ENCODE peak calls at places on chromosomes 3 and 15, in ten cellular contexts. I is K562, H is esophagus muscularis mucosa, S is ovary, R is A549, T is stomach, M is GM12878, L is transverse colon, K is HepG2, E is tibial nerve. N is an unnamed sample.

GRCh38 chr15:61528590-61528929 is 299.5 kb upstream of the RORA start:
- DNase-seq in I (no peak), H (no peak), S (no peak), R (no peak), T (no peak), M (no peak), L (no peak), K (no peak), E (no peak), N (no peak)

GRCh38 chr3:149115114-149115513 is 14.3 kb upstream of the HPS3 start:
- DNase-seq in I (no peak), H (no peak), S (no peak), R (no peak), T (no peak), M (no peak), L (no peak), K (no peak), E (no peak), N (no peak)

GRCh38 chr3:68773401-68773800 is 158.9 kb downstream of the TAFA4 start:
- DNase-seq in I (no peak), H (no peak), S (no peak), R (no peak), T (no peak), M (no peak), L (no peak), K (no peak), E (no peak), N (no peak)

GRCh38 chr3:65548848-65549625 is 489.7 kb downstream of the MAGI1 start:
- DNase-seq in I (no peak), H (no peak), S (peak), R (no peak), T (no peak), M (no peak), L (peak), K (peak), E (no peak), N (peak)

GRCh38 chr3:157532529-157533297 is 29.5 kb upstream of the VEPH1 start:
- DNase-seq in I (peak), H (no peak), S (no peak), R (peak), T (no peak), M (peak), L (no peak), K (peak), E (no peak), N (no peak)

GRCh38 chr3:13480340-13481318 is 523 bp downstream of the HDAC11 start:
- DNase-seq in I (no peak), H (no peak), S (peak), R (no peak), T (no peak), M (no peak), L (peak), K (no peak), E (no peak), N (peak)

GRCh38 chr3:159765025-159765859 is 223.4 kb upstream of the IL12A start:
- DNase-seq in I (no peak), H (no peak), S (peak), R (peak), T (peak), M (no peak), L (peak), K (no peak), E (no peak), N (peak)

GRCh38 chr15:34436956-34437442 is 609 bp downstream of the GOLGA8A start:
- DNase-seq in I (peak), H (no peak), S (peak), R (no peak), T (peak), M (no peak), L (peak), K (peak), E (no peak), N (no peak)

GRCh38 chr3:139746481-139746880 is 68.7 kb upstream of the NMNAT3 start:
- DNase-seq in I (no peak), H (no peak), S (no peak), R (no peak), T (no peak), M (no peak), L (no peak), K (no peak), E (no peak), N (no peak)

GRCh38 chr15:33960160-33960559 is 8.1 kb upstream of the CHRM5 start:
- DNase-seq in I (no peak), H (no peak), S (no peak), R (no peak), T (no peak), M (no peak), L (no peak), K (no peak), E (no peak), N (no peak)

GRCh38 chr3:31777092-31777491 is 204.0 kb downstream of the OSBPL10 start:
- DNase-seq in I (no peak), H (no peak), S (no peak), R (no peak), T (no peak), M (no peak), L (no peak), K (no peak), E (no peak), N (no peak)

GRCh38 chr3:192857148-192857735 is 60.4 kb downstream of the MB21D2 start:
- DNase-seq in I (no peak), H (no peak), S (no peak), R (no peak), T (no peak), M (no peak), L (no peak), K (no peak), E (no peak), N (no peak)

GRCh38 chr15:44662478-44663409 is 718 bp downstream of the SPG11 start:
- DNase-seq in I (peak), H (no peak), S (peak), R (peak), T (peak), M (peak), L (peak), K (peak), E (peak), N (peak)

GRCh38 chr3:106161236-106161635 is 292.4 kb upstream of the CBLB start:
- DNase-seq in I (no peak), H (no peak), S (no peak), R (no peak), T (no peak), M (no peak), L (no peak), K (no peak), E (no peak), N (no peak)
- TF ChIP-seq EP300 in I (no peak), H (no peak), S (no peak), R (no peak), T (no peak), M (no peak), L (no peak), K (no peak), E (no peak), N (no peak)

GRCh38 chr3:143424874-143425273 is 305.3 kb downstream of the CHST2 start:
- DNase-seq in I (no peak), H (no peak), S (no peak), R (no peak), T (no peak), M (no peak), L (no peak), K (no peak), E (no peak), N (no peak)
- TF ChIP-seq EP300 in I (no peak), H (no peak), S (no peak), R (no peak), T (no peak), M (no peak), L (no peak), K (no peak), E (no peak), N (no peak)

DNA sequence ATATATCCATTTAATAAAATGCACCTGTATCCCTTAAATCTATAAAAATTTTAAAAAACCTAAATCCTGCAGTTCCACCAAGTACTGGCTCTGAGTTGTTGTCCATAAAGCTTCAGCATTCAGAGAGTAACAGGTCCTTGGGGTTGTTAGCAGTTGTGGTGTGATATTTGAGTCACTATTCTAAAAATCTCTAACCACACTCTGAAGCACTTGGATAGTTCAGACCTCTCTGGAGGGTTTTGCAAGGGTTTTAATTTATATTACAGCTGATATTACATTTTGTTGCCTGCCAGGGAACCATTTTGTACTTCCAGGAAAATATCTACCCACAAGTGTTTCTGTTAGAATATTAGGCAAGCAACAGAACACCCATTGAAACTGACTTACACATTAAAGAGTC is 255.6 kb downstream of the TBL1XR1 start:
- DNase-seq in I (no peak), H (no peak), S (no peak), R (no peak), T (no peak), M (no peak), L (no peak), K (no peak), E (no peak), N (no peak)
- TF ChIP-seq EP300 in I (no peak), H (no peak), S (no peak), R (no peak), T (no peak), M (no peak), L (no peak), K (no peak), E (no peak), N (no peak)

DNA sequence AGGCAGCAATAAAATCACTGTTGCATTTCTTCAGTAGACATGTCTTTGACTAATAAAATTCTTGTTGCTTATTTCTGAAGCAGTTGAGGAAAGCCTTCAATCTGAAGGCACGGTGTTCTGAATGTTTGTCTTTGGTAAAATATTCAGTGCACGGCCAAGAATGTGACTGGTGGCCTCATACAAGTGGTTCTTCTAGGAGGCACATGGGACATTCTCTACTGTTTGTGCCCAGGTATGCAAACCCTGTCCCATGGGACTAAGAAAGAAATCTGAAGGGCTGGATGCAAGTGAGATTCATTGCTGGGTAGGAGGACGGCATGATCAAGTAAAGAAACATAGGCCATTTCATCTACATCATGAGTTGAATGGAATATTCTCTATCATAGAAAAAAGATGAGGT is 250.6 kb upstream of the NR2F2 start:
- DNase-seq in I (no peak), H (no peak), S (no peak), R (no peak), T (no peak), M (no peak), L (no peak), K (no peak), E (no peak), N (no peak)
- TF ChIP-seq EP300 in I (no peak), H (no peak), S (no peak), R (no peak), T (no peak), M (no peak), L (no peak), K (no peak), E (no peak), N (no peak)

GRCh38 chr15:43094416-43095039 is 11.3 kb downstream of the UBR1 start:
- DNase-seq in I (no peak), H (no peak), S (no peak), R (no peak), T (no peak), M (no peak), L (no peak), K (no peak), E (no peak), N (no peak)

GRCh38 chr15:43095243-43095642 is 10.6 kb downstream of the UBR1 start:
- DNase-seq in I (no peak), H (no peak), S (no peak), R (no peak), T (no peak), M (no peak), L (no peak), K (no peak), E (no peak), N (no peak)

GRCh38 chr15:43091859-43092258 is 14.0 kb downstream of the UBR1 start:
- DNase-seq in I (no peak), H (no peak), S (no peak), R (no peak), T (no peak), M (no peak), L (no peak), K (no peak), E (no peak), N (no peak)

GRCh38 chr15:43095708-43096347 is 10.0 kb downstream of the UBR1 start:
- DNase-seq in I (no peak), H (no peak), S (no peak), R (no peak), T (no peak), M (no peak), L (no peak), K (no peak), E (no peak), N (no peak)

DNA sequence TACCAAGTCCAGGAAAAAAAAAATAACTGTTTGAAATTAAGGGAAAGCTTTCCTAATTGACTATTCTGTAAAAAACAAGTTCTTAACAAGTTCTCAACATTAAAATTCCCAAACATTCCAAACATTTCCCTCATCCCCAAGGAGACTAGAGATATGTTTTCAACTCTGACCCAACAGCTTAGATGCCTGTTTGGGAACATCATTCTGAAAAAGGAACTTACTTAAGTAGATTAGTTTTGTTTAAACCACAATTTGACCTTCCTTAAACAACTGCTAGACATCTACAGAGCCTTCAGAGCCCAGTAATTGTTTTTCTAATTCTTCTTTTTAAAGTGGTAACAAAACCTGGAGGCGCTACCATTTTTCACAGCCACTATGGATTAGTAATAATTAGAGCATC is 12.8 kb downstream of the UBR1 start:
- DNase-seq in I (no peak), H (no peak), S (no peak), R (no peak), T (no peak), M (no peak), L (no peak), K (no peak), E (no peak), N (no peak)
- TF ChIP-seq EP300 in I (no peak), H (no peak), S (no peak), R (no peak), T (no peak), M (no peak), L (no peak), K (no peak), E (no peak), N (no peak)

GRCh38 chr15:40047413-40048154 is 8.6 kb upstream of the SRP14 start:
- DNase-seq in I (no peak), H (peak), S (peak), R (peak), T (peak), M (peak), L (peak), K (no peak), E (no peak), N (peak)
- TF ChIP-seq EP300 in I (no peak), H (no peak), S (no peak), R (no peak), T (no peak), M (no peak), L (no peak), K (no peak), E (peak), N (no peak)

GRCh38 chr3:152508705-152509104 is 240.0 kb downstream of the MBNL1 start:
- DNase-seq in I (peak), H (no peak), S (no peak), R (peak), T (no peak), M (no peak), L (no peak), K (peak), E (no peak), N (no peak)
- TF ChIP-seq EP300 in I (no peak), H (no peak), S (no peak), R (no peak), T (no peak), M (no peak), L (no peak), K (no peak), E (no peak), N (no peak)

GRCh38 chr3:72413228-72413627 is 435.0 kb downstream of the SHQ1 start:
- DNase-seq in I (no peak), H (no peak), S (no peak), R (no peak), T (no peak), M (no peak), L (no peak), K (peak), E (no peak), N (no peak)
- TF ChIP-seq EP300 in I (no peak), H (no peak), S (no peak), R (no peak), T (no peak), M (no peak), L (no peak), K (no peak), E (peak), N (no peak)

GRCh38 chr3:99768808-99769501 is 48.7 kb upstream of the CMSS1 start:
- DNase-seq in I (no peak), H (no peak), S (no peak), R (no peak), T (no peak), M (no peak), L (no peak), K (no peak), E (no peak), N (no peak)

GRCh38 chr3:99764377-99764776 is 53.3 kb upstream of the CMSS1 start:
- DNase-seq in I (no peak), H (no peak), S (no peak), R (no peak), T (no peak), M (no peak), L (no peak), K (no peak), E (no peak), N (no peak)

GRCh38 chr3:99765042-99765942 is 52.4 kb upstream of the CMSS1 start:
- DNase-seq in I (no peak), H (no peak), S (no peak), R (no peak), T (no peak), M (no peak), L (no peak), K (no peak), E (no peak), N (no peak)

GRCh38 chr3:99767341-99767740 is 50.3 kb upstream of the CMSS1 start:
- DNase-seq in I (no peak), H (no peak), S (no peak), R (no peak), T (no peak), M (no peak), L (no peak), K (no peak), E (no peak), N (no peak)

DNA sequence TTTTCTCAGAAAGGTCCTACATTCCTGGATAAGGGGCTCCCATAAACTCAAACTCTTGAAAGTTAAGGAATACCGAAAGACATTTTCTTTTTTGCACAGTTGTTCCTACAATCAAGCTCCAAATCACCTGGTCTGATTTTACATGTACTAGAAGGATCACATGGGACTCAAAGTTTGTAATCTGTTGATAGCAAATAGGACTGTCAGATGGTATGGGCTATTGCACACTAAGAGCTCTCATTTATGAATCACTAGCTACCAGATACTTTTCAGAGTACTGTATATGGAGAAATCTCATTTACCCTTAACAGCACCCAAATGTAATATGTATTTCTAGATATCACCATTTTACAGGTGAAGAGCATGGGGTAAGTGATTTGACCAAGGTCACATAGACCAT is 49.5 kb upstream of the CMSS1 start:
- DNase-seq in I (no peak), H (no peak), S (no peak), R (no peak), T (no peak), M (no peak), L (no peak), K (no peak), E (no peak), N (no peak)
- TF ChIP-seq EP300 in I (no peak), H (no peak), S (no peak), R (no peak), T (no peak), M (no peak), L (no peak), K (no peak), E (no peak), N (no peak)